ENCODE peak calls at places on chromosomes 2 and 18, in four cellular contexts. One of them, this sample, is unnamed.

GRCh38 chr18:63676526-63676925 is 14.8 kb upstream of the SERPINB3 start:
- DNase-seq in GM10248: peak; percentile 13
- DNase-seq in GM13976: no peak
- DNase-seq in fibroblast of lung: no peak
- DNase-seq in this sample: no peak

GRCh38 chr2:42973771-42974170 is 181.4 kb upstream of the HAAO start:
- DNase-seq in fibroblast of lung: no peak
- DNase-seq in GM13976: no peak
- DNase-seq in GM10248: no peak
- DNase-seq in this sample: no peak

GRCh38 chr2:74504591-74504990 is 2.9 kb downstream of the PCGF1 start:
- DNase-seq in GM10248: no peak
- DNase-seq in fibroblast of lung: no peak
- DNase-seq in GM13976: no peak
- DNase-seq in this sample: no peak

GRCh38 chr2:175107146-175107545 is 60.9 kb downstream of the ATF2 start:
- DNase-seq in fibroblast of lung: no peak
- DNase-seq in GM13976: no peak
- DNase-seq in GM10248: no peak
- DNase-seq in this sample: no peak

GRCh38 chr2:231665208-231665921 is 43.0 kb upstream of the PTMA start:
- DNase-seq in GM13976: no peak
- DNase-seq in GM10248: no peak
- DNase-seq in fibroblast of lung: no peak
- DNase-seq in this sample: no peak

GRCh38 chr18:23487738-23488625 is 15.3 kb upstream of the RMC1 start:
- DNase-seq in fibroblast of lung: peak; percentile 20
- DNase-seq in GM13976: peak; percentile 52
- DNase-seq in GM10248: no peak
- DNase-seq in this sample: no peak

GRCh38 chr2:70797502-70797901 is 7.1 kb upstream of the FIGLA start:
- DNase-seq in fibroblast of lung: no peak
- DNase-seq in GM13976: no peak
- DNase-seq in GM10248: no peak
- DNase-seq in this sample: no peak

GRCh38 chr18:80026363-80026762 is 7.9 kb upstream of the RBFA start:
- DNase-seq in GM10248: no peak
- DNase-seq in fibroblast of lung: no peak
- DNase-seq in GM13976: no peak
- DNase-seq in this sample: no peak

GRCh38 chr18:32893915-32894314 is 121.1 kb upstream of the KLHL14 start:
- DNase-seq in fibroblast of lung: no peak
- DNase-seq in GM13976: no peak
- DNase-seq in GM10248: no peak
- DNase-seq in this sample: no peak

GRCh38 chr18:32889620-32890593 is 117.1 kb upstream of the KLHL14 start:
- DNase-seq in GM13976: no peak
- DNase-seq in GM10248: no peak
- DNase-seq in fibroblast of lung: no peak
- DNase-seq in this sample: no peak

GRCh38 chr18:32891130-32891529 is 118.3 kb upstream of the KLHL14 start:
- DNase-seq in GM10248: no peak
- DNase-seq in GM13976: no peak
- DNase-seq in fibroblast of lung: no peak
- DNase-seq in this sample: no peak

GRCh38 chr18:32888311-32888710 is 115.5 kb upstream of the KLHL14 start:
- DNase-seq in fibroblast of lung: no peak
- DNase-seq in GM13976: no peak
- DNase-seq in GM10248: no peak
- DNase-seq in this sample: no peak

DNA sequence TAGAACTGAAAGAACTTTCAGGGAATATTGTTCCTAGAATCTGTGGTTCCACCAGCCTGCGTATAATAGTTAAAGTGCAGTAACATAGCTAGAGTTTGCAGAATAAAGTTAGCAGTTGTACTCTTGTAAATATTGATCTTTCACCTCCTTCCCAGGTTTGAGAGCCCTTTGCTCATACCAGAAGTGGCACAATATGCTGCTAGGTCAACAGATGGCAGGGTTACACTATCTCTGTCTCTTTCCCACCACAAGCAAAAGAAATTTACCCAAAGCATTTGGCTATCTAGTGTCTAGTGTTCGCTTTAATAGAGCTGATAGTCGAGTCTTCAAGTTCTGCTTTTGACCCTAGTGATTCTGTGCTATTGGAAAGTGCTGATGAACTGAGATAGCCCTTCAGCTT is 119.0 kb upstream of the KLHL14 start:
- DNase-seq in GM13976: no peak
- DNase-seq in GM10248: no peak
- DNase-seq in fibroblast of lung: peak; percentile 6
- DNase-seq in this sample: no peak
- TF ChIP-seq CTCF in GM13976: no peak
- TF ChIP-seq CTCF in GM10248: no peak
- TF ChIP-seq CTCF in fibroblast of lung: no peak
- TF ChIP-seq CTCF in this sample: no peak

GRCh38 chr2:65277791-65278449 is 50.3 kb downstream of the ACTR2 start:
- DNase-seq in fibroblast of lung: no peak
- DNase-seq in GM10248: no peak
- DNase-seq in GM13976: no peak
- DNase-seq in this sample: no peak
- TF ChIP-seq CTCF in fibroblast of lung: peak; percentile 11
- TF ChIP-seq CTCF in GM10248: no peak
- TF ChIP-seq CTCF in GM13976: no peak
- TF ChIP-seq CTCF in this sample: no peak

DNA sequence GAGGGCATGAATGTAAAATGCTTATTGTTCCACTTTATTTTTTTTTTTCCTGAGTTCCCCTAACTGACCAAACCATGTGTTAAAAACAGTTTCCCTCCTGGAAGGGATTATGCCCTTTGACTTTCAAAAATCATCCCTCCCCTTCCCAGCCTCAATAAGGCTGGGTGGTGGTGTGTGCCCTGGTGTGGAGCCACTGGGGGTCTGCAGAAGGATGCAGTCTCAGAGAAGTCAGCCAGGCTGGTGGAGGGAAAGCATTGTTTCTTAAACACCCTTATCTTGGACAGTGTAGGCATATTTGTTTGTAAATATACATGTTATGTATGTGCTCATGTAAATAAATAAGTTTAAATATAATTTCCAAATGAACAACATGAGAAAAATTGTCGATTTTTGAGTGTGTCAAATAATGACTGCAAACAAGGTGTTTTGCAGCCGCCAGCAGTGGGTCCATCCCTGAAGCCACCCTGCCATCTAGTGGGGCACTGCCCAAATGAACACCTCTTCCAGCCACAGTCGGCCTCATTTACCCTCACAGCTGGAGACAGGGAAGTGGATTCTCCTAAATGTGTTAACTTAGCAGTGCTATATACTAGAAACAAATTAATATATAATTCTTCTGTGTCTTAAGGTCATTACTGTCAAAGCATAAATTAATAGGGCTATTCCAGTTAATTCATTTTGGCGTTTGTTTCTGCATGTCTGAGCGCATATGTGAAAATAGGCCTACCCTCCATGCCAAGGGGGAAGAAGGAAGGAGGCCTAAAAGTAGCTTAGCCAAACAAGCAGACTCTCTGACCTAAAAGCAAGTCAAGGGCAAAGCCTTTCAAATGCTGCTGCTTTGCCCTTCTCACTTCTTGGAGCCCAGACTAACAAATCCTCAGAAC is 209.6 kb upstream of the PIK3C3 start:
- DNase-seq in fibroblast of lung: peak; percentile 58
- DNase-seq in GM10248: peak; percentile 29
- DNase-seq in GM13976: peak; percentile 34
- DNase-seq in this sample: no peak
- TF ChIP-seq CTCF in fibroblast of lung: peak; percentile 37
- TF ChIP-seq CTCF in GM10248: peak; percentile 38
- TF ChIP-seq CTCF in GM13976: peak; percentile 30
- TF ChIP-seq CTCF in this sample: no peak

GRCh38 chr2:212858496-212858895 is 292.9 kb downstream of the IKZF2 start:
- DNase-seq in GM13976: no peak
- DNase-seq in fibroblast of lung: no peak
- DNase-seq in GM10248: no peak
- DNase-seq in this sample: no peak

GRCh38 chr2:212864186-212864585 is 287.2 kb downstream of the IKZF2 start:
- DNase-seq in fibroblast of lung: no peak
- DNase-seq in GM13976: no peak
- DNase-seq in GM10248: no peak
- DNase-seq in this sample: no peak

DNA sequence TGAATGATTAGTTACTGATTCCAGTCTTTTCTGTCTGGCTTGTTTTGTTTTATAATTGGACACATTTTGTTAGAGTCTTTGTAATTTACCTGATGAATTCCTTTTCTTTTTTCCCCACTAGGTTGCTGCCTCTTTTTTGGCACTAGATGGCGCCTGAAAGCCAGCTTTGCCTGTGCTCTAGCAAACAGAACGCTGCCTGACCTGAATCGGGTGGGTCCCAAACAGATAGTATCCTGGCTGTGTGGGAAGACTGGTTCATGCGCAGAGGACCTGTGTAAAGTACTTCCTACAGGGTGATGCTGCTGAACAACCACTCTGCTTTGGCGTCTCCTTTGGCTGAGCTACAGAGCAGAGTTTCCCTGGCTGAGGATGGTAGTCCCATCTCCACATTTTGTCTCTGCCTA is 288.2 kb downstream of the IKZF2 start:
- DNase-seq in GM13976: peak; percentile 7
- DNase-seq in fibroblast of lung: peak; percentile 38
- DNase-seq in GM10248: peak; percentile 6
- DNase-seq in this sample: no peak
- TF ChIP-seq CTCF in GM13976: peak; percentile 20
- TF ChIP-seq CTCF in fibroblast of lung: peak; percentile 25
- TF ChIP-seq CTCF in GM10248: peak; percentile 38
- TF ChIP-seq CTCF in this sample: no peak

GRCh38 chr2:110748489-110748867 is 16.1 kb downstream of the ACOXL start:
- DNase-seq in fibroblast of lung: no peak
- DNase-seq in GM13976: peak; percentile 71
- DNase-seq in GM10248: peak; percentile 70
- DNase-seq in this sample: no peak
- TF ChIP-seq CTCF in fibroblast of lung: no peak
- TF ChIP-seq CTCF in GM13976: no peak
- TF ChIP-seq CTCF in GM10248: no peak
- TF ChIP-seq CTCF in this sample: no peak

GRCh38 chr2:126506786-126507185 is 149.2 kb upstream of the GYPC start:
- DNase-seq in GM10248: no peak
- DNase-seq in fibroblast of lung: no peak
- DNase-seq in GM13976: no peak
- DNase-seq in this sample: no peak

GRCh38 chr2:126504953-126505352 is 151.0 kb upstream of the GYPC start:
- DNase-seq in fibroblast of lung: no peak
- DNase-seq in GM10248: no peak
- DNase-seq in GM13976: no peak
- DNase-seq in this sample: no peak

GRCh38 chr2:126507425-126507867 is 148.5 kb upstream of the GYPC start:
- DNase-seq in GM10248: no peak
- DNase-seq in GM13976: no peak
- DNase-seq in fibroblast of lung: no peak
- DNase-seq in this sample: no peak

GRCh38 chr2:126503476-126503875 is 152.5 kb upstream of the GYPC start:
- DNase-seq in fibroblast of lung: no peak
- DNase-seq in GM13976: no peak
- DNase-seq in GM10248: no peak
- DNase-seq in this sample: no peak
- TF ChIP-seq CTCF in fibroblast of lung: no peak
- TF ChIP-seq CTCF in GM13976: no peak
- TF ChIP-seq CTCF in GM10248: no peak
- TF ChIP-seq CTCF in this sample: no peak

This sample was measured in coronary artery.